ENCODE peak calls at places on chromosome 21, in four cellular contexts. One of them, this sample, is unnamed. For H3K9me3, the result is how much of the 10 kb centered on the place peaks cover.

GRCh38 chr21:31888936-31889371 is 16.1 kb downstream of the HUNK start:
- DNase-seq in fibroblast of lung: no peak
- DNase-seq in IMR-90: no peak
- DNase-seq in colonic mucosa: no peak
- DNase-seq in this sample: no peak

GRCh38 chr21:29181799-29182470 is 51.5 kb downstream of the MAP3K7CL start:
- DNase-seq in IMR-90: peak
- DNase-seq in colonic mucosa: no peak
- DNase-seq in fibroblast of lung: peak
- DNase-seq in this sample: no peak

GRCh38 chr21:27423073-27423472 is 456.2 kb upstream of the ADAMTS5 start:
- DNase-seq in colonic mucosa: no peak
- DNase-seq in fibroblast of lung: peak
- DNase-seq in IMR-90: peak
- DNase-seq in this sample: peak

GRCh38 chr21:35189077-35189863 is 140.2 kb upstream of the RUNX1 start:
- DNase-seq in colonic mucosa: no peak
- DNase-seq in fibroblast of lung: peak
- DNase-seq in IMR-90: peak
- DNase-seq in this sample: no peak

GRCh38 chr21:31530918-31531705 is 128.4 kb upstream of the SOD1 start:
- DNase-seq in fibroblast of lung: no peak
- DNase-seq in IMR-90: no peak
- DNase-seq in colonic mucosa: peak
- DNase-seq in this sample: no peak

GRCh38 chr21:26077523-26077922 is 93.0 kb downstream of the APP start:
- DNase-seq in IMR-90: peak
- DNase-seq in fibroblast of lung: no peak
- DNase-seq in colonic mucosa: no peak
- DNase-seq in this sample: no peak

GRCh38 chr21:33133912-33134311 is 64.0 kb downstream of the OLIG1 start:
- DNase-seq in fibroblast of lung: no peak
- DNase-seq in colonic mucosa: no peak
- DNase-seq in IMR-90: no peak
- DNase-seq in this sample: no peak

GRCh38 chr21:42384999-42385398 is 10.9 kb downstream of the TMPRSS3 start:
- DNase-seq in IMR-90: no peak
- DNase-seq in colonic mucosa: peak
- DNase-seq in fibroblast of lung: no peak
- DNase-seq in this sample: no peak

GRCh38 chr21:44547656-44548331 is 3.5 kb downstream of the KRTAP10-2 start:
- DNase-seq in fibroblast of lung: no peak
- DNase-seq in IMR-90: no peak
- DNase-seq in colonic mucosa: no peak
- DNase-seq in this sample: no peak

GRCh38 chr21:37642493-37642892 is 273.8 kb downstream of the KCNJ6 start:
- DNase-seq in colonic mucosa: no peak
- DNase-seq in fibroblast of lung: no peak
- DNase-seq in IMR-90: no peak
- DNase-seq in this sample: no peak

GRCh38 chr21:30444204-30444603 is 4.1 kb downstream of the KRTAP15-1 start:
- DNase-seq in colonic mucosa: no peak
- DNase-seq in fibroblast of lung: no peak
- DNase-seq in IMR-90: no peak
- DNase-seq in this sample: no peak

GRCh38 chr21:33273044-33273443 is 6.9 kb downstream of the IL10RB start:
- DNase-seq in IMR-90: no peak
- DNase-seq in colonic mucosa: no peak
- DNase-seq in fibroblast of lung: peak
- DNase-seq in this sample: no peak

GRCh38 chr21:44875341-44875740 is 1.9 kb upstream of the PTTG1IP start:
- DNase-seq in fibroblast of lung: peak
- DNase-seq in IMR-90: peak
- DNase-seq in colonic mucosa: no peak
- DNase-seq in this sample: no peak

GRCh38 chr21:33488936-33489335 is 2.6 kb downstream of the DNAJC28 start:
- DNase-seq in fibroblast of lung: no peak
- DNase-seq in IMR-90: no peak
- DNase-seq in colonic mucosa: no peak
- DNase-seq in this sample: no peak

GRCh38 chr21:25292396-25292795 is 314.9 kb downstream of the MRPL39 start:
- DNase-seq in fibroblast of lung: no peak
- DNase-seq in IMR-90: no peak
- DNase-seq in colonic mucosa: no peak
- DNase-seq in this sample: no peak

GRCh38 chr21:34670962-34671348 is 2.2 kb downstream of the CLIC6 start:
- DNase-seq in fibroblast of lung: no peak
- DNase-seq in colonic mucosa: no peak
- DNase-seq in IMR-90: no peak
- DNase-seq in this sample: no peak

GRCh38 chr21:37435120-37435519 is 68.5 kb downstream of the DYRK1A start:
- DNase-seq in fibroblast of lung: peak
- DNase-seq in IMR-90: peak
- DNase-seq in colonic mucosa: no peak
- DNase-seq in this sample: peak

GRCh38 chr21:45322231-45322959 is 34.7 kb upstream of the POFUT2 start:
- DNase-seq in colonic mucosa: no peak
- DNase-seq in fibroblast of lung: no peak
- DNase-seq in IMR-90: no peak
- DNase-seq in this sample: no peak

GRCh38 chr21:35136106-35136505 is 87.0 kb upstream of the RUNX1 start:
- DNase-seq in fibroblast of lung: no peak
- DNase-seq in colonic mucosa: no peak
- DNase-seq in IMR-90: no peak
- DNase-seq in this sample: no peak

GRCh38 chr21:44701541-44701940 is 4.6 kb downstream of the KRTAP10-12 start:
- DNase-seq in colonic mucosa: peak
- DNase-seq in fibroblast of lung: no peak
- DNase-seq in IMR-90: no peak
- DNase-seq in this sample: no peak

GRCh38 chr21:21003701-21004100 is 5.5 kb downstream of the NCAM2 start:
- DNase-seq in fibroblast of lung: peak
- DNase-seq in colonic mucosa: no peak
- DNase-seq in IMR-90: peak
- DNase-seq in this sample: no peak

GRCh38 chr21:42820513-42821465 is 58.5 kb downstream of the WDR4 start:
- DNase-seq in IMR-90: no peak
- DNase-seq in colonic mucosa: peak
- DNase-seq in fibroblast of lung: no peak
- DNase-seq in this sample: no peak

GRCh38 chr21:27219068-27219467 is 252.2 kb upstream of the ADAMTS5 start:
- DNase-seq in IMR-90: peak
- DNase-seq in fibroblast of lung: peak
- DNase-seq in colonic mucosa: no peak
- DNase-seq in this sample: no peak

GRCh38 chr21:32328595-32328994 is 29.9 kb downstream of the MRAP start:
- DNase-seq in colonic mucosa: no peak
- DNase-seq in fibroblast of lung: peak
- DNase-seq in IMR-90: peak
- DNase-seq in this sample: no peak

GRCh38 chr21:44508426-44508710 is 31.6 kb downstream of the KRTAP10-1 start:
- DNase-seq in fibroblast of lung: no peak
- DNase-seq in colonic mucosa: no peak
- DNase-seq in IMR-90: no peak
- DNase-seq in this sample: no peak

GRCh38 chr21:16011719-16012118 is 281.9 kb downstream of the USP25 start:
- DNase-seq in fibroblast of lung: no peak
- DNase-seq in IMR-90: no peak
- DNase-seq in colonic mucosa: no peak
- DNase-seq in this sample: no peak

GRCh38 chr21:42223826-42224575 is 5.1 kb downstream of the ABCG1 start:
- DNase-seq in IMR-90: no peak
- DNase-seq in fibroblast of lung: no peak
- DNase-seq in colonic mucosa: no peak
- DNase-seq in this sample: no peak

GRCh38 chr21:45074048-45074817 is at the start of gene ADARB1:
- DNase-seq in colonic mucosa: peak
- DNase-seq in fibroblast of lung: peak
- DNase-seq in IMR-90: peak
- DNase-seq in this sample: no peak

GRCh38 chr21:14763695-14764064 is 217.6 kb upstream of the SAMSN1 start:
- DNase-seq in colonic mucosa: no peak
- DNase-seq in IMR-90: no peak
- DNase-seq in fibroblast of lung: no peak
- DNase-seq in this sample: no peak

GRCh38 chr21:44603109-44603875 is 2.9 kb downstream of the KRTAP10-7 start:
- DNase-seq in fibroblast of lung: no peak
- DNase-seq in IMR-90: no peak
- DNase-seq in colonic mucosa: no peak
- DNase-seq in this sample: no peak

GRCh38 chr21:41466024-41466820 is 40.2 kb downstream of the MX1 start:
- DNase-seq in fibroblast of lung: peak
- DNase-seq in colonic mucosa: no peak
- DNase-seq in IMR-90: no peak
- DNase-seq in this sample: peak

GRCh38 chr21:42193131-42193671 is 25.7 kb upstream of the ABCG1 start:
- DNase-seq in colonic mucosa: peak
- DNase-seq in fibroblast of lung: peak
- DNase-seq in IMR-90: no peak
- DNase-seq in this sample: no peak

GRCh38 chr21:45401916-45402900 is 2.8 kb upstream of the COL18A1 start:
- DNase-seq in IMR-90: no peak
- DNase-seq in colonic mucosa: no peak
- DNase-seq in fibroblast of lung: peak
- DNase-seq in this sample: no peak

GRCh38 chr21:10640446-10640845 is 119.1 kb downstream of the TPTE start:
- DNase-seq in fibroblast of lung: no peak
- DNase-seq in IMR-90: no peak
- DNase-seq in colonic mucosa: no peak
- DNase-seq in this sample: no peak
- H3K9me3 ChIP-seq in fibroblast of lung: under half
- H3K9me3 ChIP-seq in IMR-90: under half
- H3K9me3 ChIP-seq in colonic mucosa: under half
- H3K9me3 ChIP-seq in this sample: under half

DNA sequence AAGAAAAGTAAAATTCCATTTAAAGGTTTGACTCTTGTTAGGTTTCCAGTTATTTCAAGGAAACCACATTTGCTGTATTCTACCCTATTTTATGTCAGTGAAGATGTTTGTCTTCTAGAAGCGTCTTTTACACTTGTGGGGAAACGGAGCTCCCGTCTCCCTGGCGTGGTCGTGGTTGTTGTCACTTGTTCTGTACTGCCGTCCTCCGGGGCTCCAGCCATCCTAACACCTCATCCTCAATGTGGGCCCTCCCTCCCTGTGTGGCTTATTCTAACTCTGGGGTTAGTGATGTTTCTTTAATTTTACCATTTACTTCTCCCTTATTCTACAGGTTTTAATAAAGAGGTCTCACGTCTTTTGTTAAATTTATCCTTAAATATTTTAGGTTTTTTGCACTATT is 52.7 kb upstream of the DIP2A start:
- DNase-seq in fibroblast of lung: no peak
- DNase-seq in IMR-90: no peak
- DNase-seq in colonic mucosa: no peak
- DNase-seq in this sample: no peak
- H3K4me3 ChIP-seq in fibroblast of lung: no peak
- H3K4me3 ChIP-seq in IMR-90: no peak
- H3K4me3 ChIP-seq in colonic mucosa: no peak
- H3K4me3 ChIP-seq in this sample: no peak

GRCh38 chr21:22062472-22063139 is 1064.4 kb downstream of the NCAM2 start:
- DNase-seq in fibroblast of lung: no peak
- DNase-seq in colonic mucosa: peak
- DNase-seq in IMR-90: no peak
- DNase-seq in this sample: no peak
- H3K9me3 ChIP-seq in fibroblast of lung: under half
- H3K9me3 ChIP-seq in colonic mucosa: under half
- H3K9me3 ChIP-seq in IMR-90: under half
- H3K9me3 ChIP-seq in this sample: under half

DNA sequence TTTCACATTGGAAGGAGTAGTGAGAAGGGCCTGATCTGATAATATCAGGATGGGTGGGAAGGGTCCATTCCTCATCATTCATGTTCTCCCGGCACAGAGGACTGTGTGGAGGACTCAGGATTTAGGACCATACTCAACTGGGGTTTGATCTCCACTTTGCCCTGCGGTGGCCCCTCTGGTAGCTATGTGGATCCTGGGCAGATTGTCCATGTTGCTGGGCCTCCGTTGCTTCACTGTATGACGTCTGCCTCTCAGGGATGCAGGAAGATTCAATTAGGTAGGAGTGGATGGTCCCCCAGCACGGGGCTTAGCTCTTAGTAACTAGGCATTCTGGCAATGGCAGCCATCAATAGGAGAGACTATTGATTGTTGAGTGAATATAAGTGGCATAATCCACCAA is 2.3 kb downstream of the ETS2 start:
- DNase-seq in IMR-90: peak
- DNase-seq in fibroblast of lung: no peak
- DNase-seq in colonic mucosa: peak
- DNase-seq in this sample: no peak
- H3K4me3 ChIP-seq in IMR-90: peak
- H3K4me3 ChIP-seq in fibroblast of lung: peak
- H3K4me3 ChIP-seq in colonic mucosa: peak
- H3K4me3 ChIP-seq in this sample: peak

This sample was measured in ascending aorta.